ENCODE peak calls at places on chromosomes 13 and 19, in five cellular contexts. K is upper lobe of right lung, E is BJ, N is endothelial cell of umbilical vein, L is mammary epithelial cell. Y is an unnamed sample.
A peak's percentile ranks its signal among the peaks of the same experiment; 100 is the strongest.

GRCh38 chr13:60629158-60629557 is 232.1 kb downstream of the TDRD3 start:
- DNase-seq in K (no peak), E (no peak), L (no peak), N (no peak), Y (no peak)

GRCh38 chr13:49584771-49585182 is 581 bp downstream of the RCBTB1 start:
- DNase-seq in L (no peak), K (no peak), N (peak; percentile 43), E (no peak), Y (no peak)

GRCh38 chr13:91346848-91347211 is 657 bp upstream of the MIR17HG start:
- DNase-seq in N (peak; percentile 39), E (no peak), L (peak; percentile 32), K (no peak), Y (no peak)

GRCh38 chr13:105721056-105721455 is 814.4 kb downstream of the EFNB2 start:
- DNase-seq in E (no peak), L (peak; percentile 28), N (peak; percentile 44), K (no peak), Y (no peak)

GRCh38 chr19:56217039-56217949 is 15.2 kb downstream of the ZSCAN5C start:
- DNase-seq in K (no peak), N (peak; percentile 29), E (no peak), L (peak; percentile 78), Y (no peak)

GRCh38 chr13:25319781-25320180 is 18.4 kb downstream of the NUP58 start:
- DNase-seq in L (no peak), K (no peak), N (no peak), E (no peak), Y (no peak)

GRCh38 chr19:2271516-2272103 is 10.4 kb downstream of the PEAK3 start:
- DNase-seq in L (peak; percentile 71), E (no peak), N (no peak), K (peak; percentile 67), Y (peak; percentile 61)

GRCh38 chr19:33868821-33869412 is 72.2 kb downstream of the KCTD15 start:
- DNase-seq in E (no peak), L (peak; percentile 50), N (peak; percentile 43), K (no peak), Y (no peak)

GRCh38 chr19:38266981-38267597 is 2.7 kb downstream of the SPINT2 start:
- DNase-seq in K (no peak), N (peak; percentile 55), L (peak; percentile 86), E (no peak), Y (no peak)

GRCh38 chr19:1935484-1936208 is 5.3 kb upstream of the CSNK1G2 start:
- DNase-seq in K (no peak), N (peak; percentile 21), L (peak; percentile 24), E (no peak), Y (no peak)

GRCh38 chr19:33673258-33673875 is 51.6 kb downstream of the CHST8 start:
- DNase-seq in L (no peak), E (no peak), N (no peak), K (peak; percentile 40), Y (no peak)

GRCh38 chr13:94706101-94706853 is 6.1 kb downstream of the SOX21 start:
- DNase-seq in L (no peak), N (no peak), E (no peak), K (no peak), Y (no peak)

GRCh38 chr19:38143847-38144246 is 80.2 kb downstream of the DPF1 start:
- DNase-seq in L (no peak), E (no peak), N (no peak), K (no peak), Y (no peak)

GRCh38 chr13:57553932-57554331 is 77.6 kb upstream of the PCDH17 start:
- DNase-seq in L (no peak), K (no peak), E (no peak), N (no peak), Y (no peak)

DNA sequence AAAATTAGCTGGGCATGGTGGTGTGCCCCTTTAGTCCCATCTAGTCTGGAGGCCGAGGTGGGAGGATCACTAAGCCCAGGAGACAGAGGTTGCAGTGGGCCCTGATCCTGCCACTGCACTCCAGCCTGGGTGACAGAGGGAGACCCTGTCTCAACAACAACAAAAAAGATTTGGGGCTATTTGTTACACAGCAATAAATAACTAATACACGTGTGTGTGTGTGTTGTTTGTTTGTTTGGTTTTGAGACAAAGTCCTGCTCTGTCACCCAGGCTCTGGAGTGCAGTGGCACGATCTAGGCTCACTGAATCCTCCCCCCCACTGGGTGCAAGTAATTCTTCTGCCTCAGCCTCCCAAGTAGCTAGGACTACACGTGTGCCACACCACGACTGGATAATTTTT is 32.9 kb upstream of the FEM1A start:
- DNase-seq in E (no peak), K (no peak), N (no peak), L (no peak), Y (no peak)
- H3K27me3 ChIP-seq in E (peaks cover 3% of the 10 kb centered on the region), K (peaks cover 23% of the 10 kb centered on the region), N (no peaks in the 10 kb centered on the region), L (no peaks in the 10 kb centered on the region), Y (no peaks in the 10 kb centered on the region)

GRCh38 chr19:46232468-46232867 is 2.9 kb downstream of the IGFL1 start:
- DNase-seq in N (no peak), K (no peak), L (no peak), E (no peak), Y (no peak)
- H3K27me3 ChIP-seq in N (peaks cover 3% of the 10 kb centered on the region), K (peaks cover 2% of the 10 kb centered on the region), L (peaks cover 1% of the 10 kb centered on the region), E (peaks cover 13% of the 10 kb centered on the region), Y (no peaks in the 10 kb centered on the region)

DNA sequence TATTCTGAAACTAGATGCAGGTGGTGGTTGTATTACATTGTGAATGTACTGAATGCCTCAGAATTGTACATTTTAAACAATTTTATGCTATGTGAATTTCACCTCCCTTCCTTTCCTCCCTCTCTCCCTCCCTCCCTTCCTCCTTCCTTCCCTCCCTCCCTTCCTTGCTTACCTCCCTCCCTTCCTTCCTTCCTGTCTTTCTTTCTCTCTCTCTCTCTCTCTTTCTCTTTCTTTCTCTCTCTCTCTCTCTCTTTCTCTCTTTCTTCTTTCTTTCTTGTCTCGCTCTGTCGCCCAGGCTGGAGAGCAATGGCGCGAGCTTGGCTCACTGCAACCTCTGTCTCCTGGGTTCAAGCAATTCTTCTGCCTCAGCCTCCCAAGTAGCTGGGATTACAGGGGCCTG is 37.2 kb downstream of the IER2 start:
- DNase-seq in K (no peak), E (no peak), N (no peak), L (no peak), Y (no peak)
- H3K27me3 ChIP-seq in K (no peaks in the 10 kb centered on the region), E (no peaks in the 10 kb centered on the region), N (no peaks in the 10 kb centered on the region), L (no peaks in the 10 kb centered on the region), Y (no peaks in the 10 kb centered on the region)

GRCh38 chr19:41913476-41914190 is 14.6 kb downstream of the ERFL start:
- DNase-seq in E (no peak), K (no peak), L (no peak), N (no peak), Y (no peak)

GRCh38 chr19:41916033-41916424 is 12.2 kb downstream of the ERFL start:
- DNase-seq in N (no peak), L (no peak), K (no peak), E (no peak), Y (no peak)

GRCh38 chr19:41914191-41914834 is 13.9 kb downstream of the ERFL start:
- DNase-seq in N (no peak), L (no peak), E (no peak), K (no peak), Y (no peak)

GRCh38 chr19:41914906-41915247 is 13.4 kb downstream of the ERFL start:
- DNase-seq in L (no peak), K (no peak), E (no peak), N (no peak), Y (no peak)

GRCh38 chr19:41915248-41916032 is 12.8 kb downstream of the ERFL start:
- DNase-seq in N (no peak), L (no peak), K (no peak), E (no peak), Y (no peak)
- H3K27me3 ChIP-seq in N (peaks cover 58% of the 10 kb centered on the region), L (peaks cover 35% of the 10 kb centered on the region), K (peaks cover 48% of the 10 kb centered on the region), E (peaks cover 46% of the 10 kb centered on the region), Y (peaks cover 64% of the 10 kb centered on the region)

GRCh38 chr13:111526922-111527321 is 206.5 kb downstream of the TEX29 start:
- DNase-seq in L (no peak), N (no peak), E (no peak), K (no peak), Y (no peak)

GRCh38 chr13:111531505-111531904 is 211.1 kb downstream of the TEX29 start:
- DNase-seq in E (no peak), K (no peak), L (no peak), N (no peak), Y (no peak)

GRCh38 chr13:111532111-111532510 is 211.7 kb downstream of the TEX29 start:
- DNase-seq in N (no peak), K (no peak), E (no peak), L (no peak), Y (no peak)

GRCh38 chr13:111528513-111528912 is 208.1 kb downstream of the TEX29 start:
- DNase-seq in N (no peak), L (no peak), K (no peak), E (no peak), Y (no peak)

DNA sequence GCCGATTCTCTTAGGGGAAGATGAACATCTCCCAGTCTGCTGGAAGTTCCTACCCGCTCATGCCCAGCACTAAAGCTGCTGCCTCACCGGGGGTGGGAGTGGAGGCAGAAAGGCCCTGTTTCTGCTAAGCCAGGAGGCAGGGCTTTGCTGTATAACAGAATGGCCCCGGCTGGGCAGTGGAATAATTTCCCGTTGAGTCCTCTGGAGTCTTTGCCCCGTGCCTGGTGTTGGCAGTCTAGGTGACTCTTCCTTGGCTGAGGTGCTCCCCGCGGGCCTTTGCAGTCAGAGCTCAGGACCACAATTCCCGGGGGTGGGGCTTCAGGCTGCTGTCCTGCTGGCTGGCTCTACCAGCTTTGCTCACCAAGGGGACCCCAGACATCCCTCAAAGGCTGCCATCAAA is 209.7 kb downstream of the TEX29 start:
- DNase-seq in N (no peak), E (no peak), L (no peak), K (no peak), Y (no peak)
- H3K27me3 ChIP-seq in N (no peaks in the 10 kb centered on the region), E (no peaks in the 10 kb centered on the region), L (no peaks in the 10 kb centered on the region), K (peaks cover 49% of the 10 kb centered on the region), Y (peaks cover 39% of the 10 kb centered on the region)

GRCh38 chr13:27967736-27968315 is 1.3 kb downstream of the CDX2 start:
- DNase-seq in N (no peak), E (no peak), K (no peak), L (no peak), Y (no peak)
- H3K27me3 ChIP-seq in N (peaks cover 99% of the 10 kb centered on the region), E (peaks cover 75% of the 10 kb centered on the region), K (peaks cover 93% of the 10 kb centered on the region), L (peaks cover 66% of the 10 kb centered on the region), Y (peaks cover 92% of the 10 kb centered on the region)